ENCODE peak calls at places on chromosomes 16 and 17, in seven cellular contexts. E is left ventricle myocardium inferior, F is ascending aorta, J is heart left ventricle, N is SK-N-SH, I is fibroblast of lung, H is nephron progenitor cell. C is an unnamed sample.

GRCh38 chr16:54282202-54282922 is 4.2 kb downstream of the IRX3 start:
- DNase-seq in F (no peak), E (peak), N (peak), H (peak), I (peak), J (peak), C (peak)

GRCh38 chr17:82816358-82816757 is 23.5 kb downstream of the ZNF750 start:
- DNase-seq in N (no peak), H (no peak), J (no peak), E (no peak), F (no peak), I (no peak), C (no peak)

GRCh38 chr17:4710693-4711634 is 532 bp downstream of the ARRB2 start:
- DNase-seq in H (no peak), N (peak), J (no peak), E (no peak), I (no peak), F (no peak), C (no peak)

GRCh38 chr16:67241008-67241900 is 6.0 kb downstream of the FHOD1 start:
- DNase-seq in H (no peak), I (peak), E (peak), N (no peak), F (no peak), J (peak), C (no peak)

GRCh38 chr16:47084198-47084597 is 59.5 kb downstream of the NETO2 start:
- DNase-seq in I (no peak), N (no peak), F (no peak), J (no peak), E (no peak), H (no peak), C (no peak)

GRCh38 chr16:89426736-89427525 is 63.4 kb downstream of the ANKRD11 start:
- DNase-seq in N (no peak), F (no peak), J (no peak), I (peak), H (no peak), E (no peak), C (no peak)

GRCh38 chr16:4837733-4838501 is 9.2 kb downstream of the GLYR1 start:
- DNase-seq in J (no peak), E (no peak), I (no peak), N (no peak), F (no peak), H (no peak), C (no peak)

GRCh38 chr17:67467500-67468481 is 90.7 kb downstream of the PITPNC1 start:
- DNase-seq in J (no peak), H (no peak), F (no peak), N (peak), E (no peak), I (no peak), C (peak)

GRCh38 chr17:74133726-74134125 is 69.8 kb upstream of the RPL38 start:
- DNase-seq in E (no peak), N (no peak), I (no peak), F (no peak), J (no peak), H (no peak), C (no peak)

GRCh38 chr17:57927048-57927723 is 28.0 kb downstream of the CUEDC1 start:
- DNase-seq in E (peak), I (peak), J (peak), H (peak), N (peak), F (no peak), C (no peak)

GRCh38 chr17:11814655-11815262 is 182.5 kb downstream of the ZNF18 start:
- DNase-seq in N (no peak), I (no peak), J (no peak), H (no peak), F (no peak), E (no peak), C (no peak)

GRCh38 chr16:27571433-27572306 is 21.7 kb downstream of the KATNIP start:
- DNase-seq in J (no peak), H (no peak), I (no peak), F (no peak), E (no peak), N (no peak), C (no peak)

GRCh38 chr16:13390093-13390985 is 488.9 kb downstream of the SHISA9 start:
- DNase-seq in J (no peak), I (peak), E (no peak), F (no peak), H (no peak), N (no peak), C (no peak)

GRCh38 chr16:15502041-15502725 is 67.8 kb downstream of the BMERB1 start:
- DNase-seq in E (no peak), I (peak), J (no peak), F (no peak), N (no peak), H (no peak), C (no peak)

GRCh38 chr17:79612468-79613194 is 1.8 kb upstream of the RBFOX3 start:
- DNase-seq in E (no peak), I (peak), J (no peak), F (no peak), H (peak), N (peak), C (peak)

GRCh38 chr17:82019905-82020873 is 2.5 kb downstream of the CENPX start:
- DNase-seq in N (peak), I (peak), F (no peak), H (peak), J (no peak), E (peak), C (peak)

GRCh38 chr17:73639926-73640325 is 4.3 kb downstream of the SDK2 start:
- DNase-seq in E (no peak), J (no peak), N (no peak), I (no peak), F (no peak), H (no peak), C (no peak)

GRCh38 chr16:10618710-10619209 is 38.4 kb upstream of the EMP2 start:
- DNase-seq in F (no peak), N (no peak), J (no peak), I (no peak), E (no peak), H (no peak), C (no peak)

GRCh38 chr17:80209765-80210164 is 10.4 kb downstream of the SGSH start:
- DNase-seq in F (no peak), I (no peak), N (no peak), J (no peak), E (no peak), H (no peak), C (no peak)

GRCh38 chr17:48491527-48492273 is 39.1 kb downstream of the HOXB1 start:
- DNase-seq in H (no peak), E (no peak), N (no peak), F (no peak), I (no peak), J (no peak), C (no peak)

GRCh38 chr17:82173351-82174041 is 39.1 kb downstream of the CCDC57 start:
- DNase-seq in E (no peak), F (no peak), H (peak), I (no peak), N (no peak), J (no peak), C (no peak)

GRCh38 chr17:68981288-68981687 is 26.1 kb upstream of the ABCA8 start:
- DNase-seq in E (no peak), H (no peak), N (no peak), J (peak), F (peak), I (peak), C (no peak)

GRCh38 chr17:4741544-4741943 is 1.8 kb upstream of the CXCL16 start:
- DNase-seq in N (no peak), E (no peak), F (no peak), I (no peak), J (no peak), H (no peak), C (no peak)

GRCh38 chr16:13337482-13337881 is 436.1 kb downstream of the SHISA9 start:
- DNase-seq in J (no peak), N (no peak), E (no peak), I (no peak), F (no peak), H (no peak), C (no peak)

DNA sequence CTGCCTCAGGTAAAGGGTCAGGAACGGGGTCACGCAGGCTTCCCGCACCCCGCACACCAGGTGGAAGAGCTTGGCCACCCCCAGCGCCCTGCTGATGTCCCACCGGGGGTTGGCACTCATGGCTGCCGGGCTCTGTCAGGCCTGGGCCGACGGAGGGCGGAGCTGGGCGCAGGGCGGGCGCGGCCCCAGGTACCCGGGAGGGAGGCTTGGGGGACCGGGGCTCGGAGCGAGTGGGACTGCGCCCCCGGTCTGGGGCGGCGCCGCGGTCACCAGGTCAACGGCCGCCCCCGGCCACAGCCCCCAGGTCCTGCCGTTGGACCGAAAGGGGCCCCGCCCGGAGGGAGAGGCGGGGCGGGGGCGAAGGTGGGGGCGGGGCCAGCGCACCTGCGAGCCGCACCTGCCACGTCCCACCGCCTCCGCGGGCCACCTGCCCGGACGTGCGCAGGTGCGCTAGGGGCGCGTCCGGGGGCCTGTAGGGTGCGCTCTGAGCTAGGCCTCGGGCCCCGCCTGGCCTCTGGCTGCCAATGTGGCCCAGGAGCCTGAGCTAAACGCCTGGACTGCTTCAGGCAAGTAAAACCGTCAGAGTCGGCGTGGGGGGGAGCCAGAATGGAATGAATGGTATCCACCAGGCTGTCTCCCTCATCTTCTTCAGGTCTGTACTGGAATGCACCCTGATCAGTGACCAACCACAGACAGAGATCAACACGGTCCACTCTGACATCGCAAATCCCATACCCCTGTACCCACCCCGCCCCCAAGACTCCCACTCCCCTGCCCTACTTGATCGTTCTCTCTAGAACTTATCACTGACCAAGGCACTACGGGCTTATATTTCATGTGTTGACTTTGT is at the start of gene MFSD6L:
- DNase-seq in F (no peak), N (no peak), H (peak), J (no peak), E (no peak), I (peak), C (no peak)
- TF ChIP-seq CTCF in F (no peak), N (no peak), H (no peak), J (no peak), E (peak), I (no peak), C (no peak)

GRCh38 chr16:3112058-3112880 is at the start of gene ZNF205:
- DNase-seq in J (peak), N (peak), H (peak), I (peak), F (no peak), E (peak), C (peak)

GRCh38 chr16:3101841-3102470 is 2.9 kb upstream of the ZSCAN10 start:
- DNase-seq in N (no peak), J (peak), H (no peak), I (no peak), F (no peak), E (peak), C (no peak)

GRCh38 chr16:3101018-3101840 is 2.1 kb upstream of the ZSCAN10 start:
- DNase-seq in N (peak), H (no peak), E (no peak), F (no peak), I (no peak), J (no peak), C (peak)

DNA sequence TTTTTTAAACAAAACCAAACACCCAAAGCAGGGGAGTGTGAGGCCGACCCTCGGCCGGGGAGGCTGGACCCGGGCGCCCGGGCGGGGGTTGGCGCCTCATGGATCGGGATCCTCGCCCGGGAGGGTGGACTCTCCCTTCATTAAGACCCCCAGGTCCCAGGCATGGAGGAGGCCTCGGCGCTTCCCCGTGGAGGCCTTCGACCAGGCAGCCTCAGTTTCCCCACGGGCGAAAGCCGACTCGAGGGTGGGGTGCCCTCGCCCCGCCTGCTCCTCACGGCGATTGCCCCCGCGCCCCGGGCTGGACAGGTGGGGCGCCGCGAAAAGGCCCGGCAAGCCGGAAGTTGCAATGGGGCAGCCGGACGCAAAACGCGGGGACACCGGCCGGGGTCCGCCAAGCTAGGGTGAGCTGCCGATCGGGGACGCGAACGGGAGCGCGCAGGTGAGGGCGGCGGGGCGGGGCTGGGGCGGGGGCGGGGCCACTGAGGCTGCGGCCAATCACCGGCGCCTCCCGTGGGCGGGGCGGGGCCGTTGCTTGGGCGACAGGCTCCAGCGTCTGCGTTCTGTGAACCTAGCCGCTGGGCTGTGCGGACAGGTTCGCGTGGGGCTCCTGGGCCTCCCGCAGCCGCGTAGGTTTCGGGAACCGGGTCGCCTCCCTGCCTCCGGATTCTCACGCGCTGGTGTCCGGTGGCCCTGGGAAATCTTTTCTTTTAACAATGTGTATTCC is 6.0 kb upstream of the ZNF205 start:
- DNase-seq in H (peak), E (peak), I (peak), J (peak), N (peak), F (peak), C (peak)
- TF ChIP-seq CTCF in H (no peak), E (no peak), I (no peak), J (no peak), N (no peak), F (no peak), C (no peak)

GRCh38 chr17:27038676-27039075 is 255.2 kb upstream of the WSB1 start:
- DNase-seq in I (no peak), F (no peak), H (no peak), J (no peak), N (peak), E (no peak), C (peak)
- TF ChIP-seq CTCF in I (no peak), F (no peak), H (no peak), J (no peak), N (peak), E (no peak), C (no peak)

GRCh38 chr17:77649717-77650211 is 308.7 kb upstream of the TNRC6C start:
- DNase-seq in H (no peak), E (no peak), J (no peak), I (peak), N (no peak), F (no peak), C (peak)
- TF ChIP-seq CTCF in H (no peak), E (no peak), J (no peak), I (no peak), N (peak), F (no peak), C (peak)

GRCh38 chr17:51486885-51487520 is 226.7 kb downstream of the UTP18 start:
- DNase-seq in H (no peak), J (no peak), N (peak), F (no peak), I (no peak), E (no peak), C (peak)

GRCh38 chr17:51491416-51491815 is 231.1 kb downstream of the UTP18 start:
- DNase-seq in F (no peak), N (no peak), I (no peak), H (no peak), J (no peak), E (no peak), C (no peak)

GRCh38 chr17:51486091-51486490 is 225.7 kb downstream of the UTP18 start:
- DNase-seq in N (no peak), I (no peak), J (no peak), F (no peak), E (no peak), H (no peak), C (peak)

GRCh38 chr17:51493206-51493605 is 232.9 kb downstream of the UTP18 start:
- DNase-seq in F (no peak), N (no peak), E (no peak), H (no peak), J (no peak), I (no peak), C (no peak)

DNA sequence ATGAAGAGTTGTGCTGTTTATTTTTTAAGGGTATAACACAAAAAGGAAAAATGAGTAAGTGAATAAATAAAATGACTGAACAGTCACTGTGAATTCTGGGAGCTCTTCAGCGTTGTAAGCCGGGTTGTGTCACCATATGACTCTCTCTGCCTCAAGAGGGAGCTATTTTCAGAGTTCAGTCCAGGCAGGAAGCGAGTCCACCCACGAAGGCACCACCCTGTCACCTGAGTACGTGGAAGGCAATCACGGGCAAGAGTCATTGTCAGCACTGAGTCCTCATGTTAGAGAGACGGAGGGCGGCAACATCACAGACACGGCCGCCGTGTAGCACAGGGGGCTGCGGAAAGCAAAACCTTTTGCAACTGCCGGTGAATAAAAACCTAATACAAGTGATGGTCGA is 227.6 kb downstream of the UTP18 start:
- DNase-seq in J (no peak), F (no peak), E (no peak), H (peak), I (no peak), N (peak), C (peak)
- TF ChIP-seq CTCF in J (no peak), F (no peak), E (no peak), H (peak), I (no peak), N (no peak), C (peak)

GRCh38 chr17:46059457-46059856 is 60.4 kb downstream of the STH start:
- DNase-seq in I (no peak), J (no peak), E (no peak), N (no peak), H (no peak), F (no peak), C (no peak)

GRCh38 chr17:46063239-46063638 is 64.2 kb downstream of the STH start:
- DNase-seq in N (no peak), H (no peak), I (peak), J (no peak), F (no peak), E (no peak), C (no peak)

GRCh38 chr17:46060461-46060860 is 61.4 kb downstream of the STH start:
- DNase-seq in E (no peak), F (no peak), H (no peak), N (no peak), I (no peak), J (no peak), C (no peak)

GRCh38 chr17:46064460-46064859 is 65.4 kb downstream of the STH start:
- DNase-seq in F (no peak), J (no peak), E (no peak), H (no peak), I (no peak), N (no peak), C (no peak)

DNA sequence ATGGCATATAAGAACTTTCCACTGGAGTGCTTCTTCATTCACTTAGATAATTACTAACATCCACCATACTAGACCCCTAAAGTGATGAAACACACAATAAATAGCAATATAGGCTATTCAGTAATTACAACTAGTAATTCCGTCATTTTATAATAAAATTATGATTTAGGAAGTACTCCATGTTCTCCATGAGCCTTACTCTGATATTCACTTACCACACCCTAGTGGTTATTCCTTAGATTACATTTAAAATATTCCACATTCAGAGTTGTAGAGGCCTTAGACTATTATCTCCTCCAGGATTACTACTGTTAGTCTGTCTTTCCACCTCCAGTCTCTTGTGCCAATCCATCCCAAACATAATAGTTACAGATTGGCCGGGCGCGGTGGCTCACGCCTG is 62.4 kb downstream of the STH start:
- DNase-seq in F (no peak), J (no peak), H (no peak), I (no peak), N (no peak), E (no peak), C (no peak)
- TF ChIP-seq CTCF in F (peak), J (no peak), H (peak), I (no peak), N (peak), E (peak), C (peak)

GRCh38 chr17:39153541-39154111 is 2.2 kb upstream of the PLXDC1 start:
- DNase-seq in F (peak), J (peak), I (peak), N (peak), E (peak), H (peak), C (peak)
- TF ChIP-seq CTCF in F (no peak), J (peak), I (no peak), N (no peak), E (no peak), H (no peak), C (peak)

DNA sequence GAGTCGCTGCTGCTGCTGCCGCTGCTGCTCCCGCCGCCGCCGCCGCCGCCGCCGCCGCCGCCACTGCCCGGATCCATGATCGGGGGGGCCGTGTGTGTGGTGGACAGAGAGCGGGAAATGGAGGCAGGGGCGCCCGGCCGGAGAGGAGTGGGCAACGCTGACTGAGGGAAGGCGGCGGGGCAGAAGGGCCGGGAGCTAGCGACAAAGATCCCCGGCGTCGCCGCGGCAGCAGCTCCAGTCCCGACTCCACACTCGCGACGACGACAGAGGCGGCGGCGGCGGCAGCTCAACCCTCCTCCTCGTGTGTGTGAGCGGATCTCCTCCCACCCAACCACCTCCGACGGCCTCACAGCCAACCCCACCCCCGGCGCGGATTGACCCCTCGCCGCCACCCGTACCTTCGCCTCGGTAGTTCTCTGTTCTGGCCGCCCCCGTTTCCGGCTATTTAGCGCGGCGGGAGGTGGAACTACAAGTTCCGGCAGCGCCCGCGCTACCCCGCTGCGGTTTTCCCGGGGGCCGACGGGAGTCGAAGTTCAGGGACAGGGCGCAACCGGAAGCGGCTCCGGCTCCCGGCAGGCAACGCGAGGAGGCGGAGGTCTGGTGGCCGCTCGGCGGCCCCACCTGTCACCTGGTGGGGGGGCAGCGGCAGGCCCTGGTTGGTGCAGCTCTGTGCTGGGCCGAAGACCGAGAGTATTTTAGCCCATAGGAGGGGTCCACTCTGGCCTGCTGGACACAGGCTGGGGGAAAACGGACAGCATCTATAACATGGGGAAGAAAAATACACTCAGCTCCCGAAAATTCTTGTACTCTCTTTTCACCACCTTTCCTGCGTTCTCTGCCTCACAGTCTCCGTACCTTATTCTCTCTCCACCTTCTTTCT is at the start of gene GSPT1:
- DNase-seq in J (peak), N (peak), I (peak), F (peak), E (peak), H (peak), C (peak)
- TF ChIP-seq CTCF in J (peak), N (peak), I (no peak), F (no peak), E (peak), H (no peak), C (no peak)

C was measured in BE2C.